ENCODE peak calls at places on chromosomes 3 and 15, in four cellular contexts. V is HepG2, H is GM12878, R is H1. P is an unnamed sample.

GRCh38 chr3:165820685-165821123 is 16.5 kb downstream of the BCHE start:
- DNase-seq in H (no peak), R (no peak), V (no peak), P (no peak)

GRCh38 chr3:188631291-188632010 is 477.5 kb downstream of the LPP start:
- DNase-seq in H (no peak), R (no peak), V (peak; percentile 27), P (no peak)

GRCh38 chr15:84570164-84570692 is 30.6 kb upstream of the ZSCAN2 start:
- DNase-seq in H (no peak), V (no peak), R (no peak), P (no peak)

GRCh38 chr3:141797167-141797773 is 34.1 kb downstream of the GRK7 start:
- DNase-seq in R (peak; percentile 63), H (no peak), V (no peak), P (peak; percentile 70)

GRCh38 chr3:129888739-129889138 is 4.8 kb downstream of the TMCC1 start:
- DNase-seq in V (no peak), H (no peak), R (no peak), P (no peak)

GRCh38 chr3:111979689-111980025 is 831 bp downstream of the ABHD10 start:
- DNase-seq in V (no peak), H (no peak), R (no peak), P (no peak)

GRCh38 chr3:127410678-127411077 is 122.8 kb upstream of the PRR20G start:
- DNase-seq in V (no peak), H (no peak), R (no peak), P (no peak)

GRCh38 chr3:69197922-69198540 is 75.6 kb upstream of the LMOD3 start:
- DNase-seq in R (no peak), H (no peak), V (no peak), P (no peak)

GRCh38 chr3:27758083-27758482 is 36.0 kb upstream of the EOMES start:
- DNase-seq in H (no peak), R (no peak), V (no peak), P (no peak)

GRCh38 chr3:55579499-55579898 is 92.4 kb upstream of the WNT5A start:
- DNase-seq in R (no peak), H (no peak), V (no peak), P (no peak)

GRCh38 chr15:43487271-43487895 is 5.6 kb downstream of the TP53BP1 start:
- DNase-seq in R (no peak), V (no peak), H (no peak), P (no peak)

GRCh38 chr3:37511357-37511970 is 337.1 kb upstream of the LRRFIP2 start:
- DNase-seq in R (no peak), V (no peak), H (no peak), P (no peak)

GRCh38 chr3:123732447-123732846 is 147.6 kb upstream of the HACD2 start:
- DNase-seq in R (no peak), H (no peak), V (peak; percentile 68), P (no peak)

GRCh38 chr3:14145236-14145635 is 20.4 kb downstream of the TMEM43 start:
- DNase-seq in R (no peak), V (no peak), H (no peak), P (no peak)

GRCh38 chr15:101795455-101795854 is 7.9 kb upstream of the OR4F6 start:
- DNase-seq in H (no peak), V (no peak), R (no peak), P (no peak)

GRCh38 chr3:42369304-42369703 is 41.1 kb downstream of the LYZL4 start:
- DNase-seq in H (no peak), V (no peak), R (no peak), P (peak; percentile 13)

GRCh38 chr3:123684636-123685035 is 99.8 kb upstream of the HACD2 start:
- DNase-seq in V (no peak), R (no peak), H (no peak), P (no peak)

GRCh38 chr3:106305127-106305526 is 436.3 kb upstream of the CBLB start:
- DNase-seq in H (no peak), V (no peak), R (no peak), P (no peak)

GRCh38 chr3:197298858-197299854 is 744 bp upstream of the DLG1 start:
- DNase-seq in V (peak; percentile 49), R (no peak), H (no peak), P (no peak)

GRCh38 chr3:105780114-105780513 is 88.7 kb downstream of the CBLB start:
- DNase-seq in H (no peak), R (no peak), V (no peak), P (no peak)

GRCh38 chr3:135136361-135137100 is 341.5 kb downstream of the EPHB1 start:
- DNase-seq in R (no peak), H (peak; percentile 12), V (no peak), P (no peak)

GRCh38 chr3:119637679-119638525 is 22.5 kb downstream of the POPDC2 start:
- DNase-seq in R (no peak), V (no peak), H (peak; percentile 82), P (no peak)

GRCh38 chr3:66386011-66386924 is 114.6 kb downstream of the LRIG1 start:
- DNase-seq in V (no peak), R (no peak), H (peak; percentile 90), P (no peak)

GRCh38 chr15:79058260-79058850 is 32.2 kb downstream of the RASGRF1 start:
- DNase-seq in R (no peak), H (no peak), V (no peak), P (no peak)

GRCh38 chr15:79406191-79406590 is 25.9 kb upstream of the MINAR1 start:
- DNase-seq in H (no peak), R (no peak), V (no peak), P (no peak)

GRCh38 chr3:11774296-11774877 is 72.3 kb downstream of the TAMM41 start:
- DNase-seq in H (no peak), R (peak; percentile 36), V (peak; percentile 52), P (peak; percentile 66)

GRCh38 chr15:101280007-101280406 is 2.7 kb upstream of the SELENOS start:
- DNase-seq in R (no peak), H (no peak), V (no peak), P (no peak)

GRCh38 chr15:60973637-60974415 is 255.3 kb downstream of the RORA start:
- DNase-seq in V (no peak), H (no peak), R (no peak), P (no peak)

GRCh38 chr15:50222181-50222580 is 40.2 kb downstream of the SLC27A2 start:
- DNase-seq in V (no peak), R (no peak), H (no peak), P (no peak)

GRCh38 chr15:71093089-71094024 is 21.9 kb upstream of the THSD4 start:
- DNase-seq in V (no peak), H (no peak), R (no peak), P (no peak)

GRCh38 chr15:38354321-38354929 is 99.5 kb upstream of the FAM98B start:
- DNase-seq in R (no peak), V (peak; percentile 60), H (peak; percentile 31), P (peak; percentile 9)

GRCh38 chr3:156741935-156742334 is 67.5 kb downstream of the TIPARP start:
- DNase-seq in R (no peak), H (no peak), V (no peak), P (no peak)
- TF ChIP-seq YY1 in R (no peak), H (no peak), V (no peak), P (no peak)

GRCh38 chr3:1235526-1236120 is 142.8 kb downstream of the CNTN6 start:
- DNase-seq in R (no peak), V (no peak), H (no peak), P (peak; percentile 35)
- TF ChIP-seq SUZ12 in R (no peak), V (no peak), H (no peak), P (no peak)

GRCh38 chr15:85792872-85793621 is 1.7 kb downstream of the KLHL25 start:
- DNase-seq in H (no peak), R (no peak), V (no peak), P (no peak)
- TF ChIP-seq YY1 in H (no peak), R (no peak), V (no peak), P (no peak)

GRCh38 chr3:183502782-183503181 is 52.7 kb downstream of the KLHL6 start:
- DNase-seq in R (no peak), H (no peak), V (no peak), P (no peak)
- TF ChIP-seq SUZ12 in R (no peak), H (no peak), V (no peak), P (no peak)

GRCh38 chr3:16516695-16517481 is 3.4 kb upstream of the RFTN1 start:
- DNase-seq in R (no peak), V (peak; percentile 33), H (no peak), P (no peak)
- TF ChIP-seq YY1 in R (no peak), V (no peak), H (no peak), P (no peak)

GRCh38 chr3:177494216-177494615 is 296.9 kb upstream of the TBL1XR1 start:
- DNase-seq in H (no peak), V (no peak), R (no peak), P (no peak)
- TF ChIP-seq SUZ12 in H (no peak), V (no peak), R (no peak), P (no peak)

DNA sequence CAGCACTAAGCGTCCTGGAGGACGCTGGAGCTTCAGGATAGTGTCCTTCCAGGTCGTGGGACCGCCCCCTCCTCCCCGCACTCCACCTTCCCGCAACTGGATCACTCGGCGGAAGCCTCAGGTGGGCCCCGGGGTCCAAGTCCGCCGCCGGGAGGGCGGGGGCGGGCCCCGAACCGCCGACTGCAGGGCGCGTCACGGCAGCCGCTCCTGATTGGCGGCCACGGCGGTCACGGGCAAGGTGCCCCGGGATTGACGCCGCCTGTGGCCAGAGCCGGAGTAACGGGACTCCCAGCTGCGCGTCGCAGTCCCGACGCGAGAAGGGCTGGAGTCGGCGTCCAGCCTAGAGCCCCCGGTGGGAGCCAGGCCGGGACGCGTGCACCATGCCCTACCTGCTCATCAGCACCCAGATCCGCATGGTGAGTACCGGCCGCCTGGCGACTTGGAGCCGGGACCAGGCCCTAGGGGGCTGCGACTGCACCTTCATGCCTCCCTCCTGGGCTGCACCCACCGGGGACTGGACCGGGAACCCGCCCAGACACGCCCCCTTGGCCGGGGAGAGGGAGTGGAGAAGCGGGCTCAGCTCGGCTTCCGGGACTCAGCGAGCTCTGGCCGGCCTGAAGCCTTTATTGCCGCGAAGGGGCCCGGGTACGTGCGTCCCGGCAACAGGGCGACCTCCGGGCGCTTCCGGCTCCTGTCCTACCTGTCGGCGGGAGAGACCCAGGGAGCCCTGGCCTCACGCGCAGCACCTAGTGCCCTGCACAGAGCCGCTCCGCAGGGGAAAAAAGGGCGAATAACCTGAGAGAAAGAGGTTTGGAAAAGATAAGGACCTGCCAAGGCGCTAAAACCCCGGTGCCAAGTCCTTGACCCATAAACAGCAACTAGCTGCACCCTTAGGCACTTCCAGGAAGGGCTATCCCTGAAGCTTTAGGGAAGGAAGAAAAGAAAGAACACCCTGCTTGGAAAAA is at the start of gene GCHFR:
- DNase-seq in R (no peak), V (peak; percentile 83), H (no peak), P (no peak)
- TF ChIP-seq YY1 in R (no peak), V (peak; percentile 14), H (peak; percentile 4), P (no peak)

GRCh38 chr15:52392008-52392687 is 96.5 kb upstream of the MYO5C start:
- DNase-seq in R (peak; percentile 49), H (no peak), V (no peak), P (peak; percentile 60)
- TF ChIP-seq SUZ12 in R (no peak), H (no peak), V (no peak), P (no peak)

GRCh38 chr15:68387288-68388143 is 44.4 kb downstream of the ITGA11 start:
- DNase-seq in V (no peak), R (no peak), H (no peak), P (no peak)
- TF ChIP-seq YY1 in V (no peak), R (no peak), H (no peak), P (no peak)

P was measured in NT2/D1.